ENCODE peak calls at places on chromosomes 7 and 10, in four cellular contexts. G is upper lobe of right lung, T is cardiac fibroblast, C is glutamatergic neuron. O is an unnamed sample.

GRCh38 chr7:84548366-84549085 is 353.9 kb upstream of the SEMA3A start:
- DNase-seq in C (no peak), G (no peak), T (no peak), O (no peak)

GRCh38 chr10:109591631-109592030 is 331.7 kb downstream of the XPNPEP1 start:
- DNase-seq in C (no peak), G (no peak), T (no peak), O (no peak)

GRCh38 chr7:91496251-91496820 is 232.1 kb downstream of the FZD1 start:
- DNase-seq in T (no peak), G (no peak), C (no peak), O (no peak)

GRCh38 chr10:2895616-2896196 is 171.6 kb upstream of the PFKP start:
- DNase-seq in G (no peak), T (no peak), C (no peak), O (no peak)

GRCh38 chr7:150820148-150820547 is 19.6 kb downstream of the TMEM176A start:
- DNase-seq in G (no peak), T (no peak), C (no peak), O (no peak)

GRCh38 chr10:89981891-89982290 is 280.5 kb downstream of the KIF20B start:
- DNase-seq in C (no peak), G (no peak), T (peak), O (no peak)

GRCh38 chr7:3950249-3950648 is 649.2 kb downstream of the SDK1 start:
- DNase-seq in C (no peak), G (no peak), T (no peak), O (no peak)

GRCh38 chr7:151046603-151047573 is 1.4 kb upstream of the ASIC3 start:
- DNase-seq in G (no peak), T (no peak), C (no peak), O (no peak)

GRCh38 chr7:94557211-94557610 is 47.6 kb downstream of the CASD1 start:
- DNase-seq in C (no peak), T (no peak), G (no peak), O (no peak)

GRCh38 chr7:43234968-43235367 is 122.5 kb downstream of the HECW1 start:
- DNase-seq in T (no peak), C (no peak), G (no peak), O (no peak)
- TF ChIP-seq CTCF in T (no peak), C (no peak), G (no peak), O (no peak)

DNA sequence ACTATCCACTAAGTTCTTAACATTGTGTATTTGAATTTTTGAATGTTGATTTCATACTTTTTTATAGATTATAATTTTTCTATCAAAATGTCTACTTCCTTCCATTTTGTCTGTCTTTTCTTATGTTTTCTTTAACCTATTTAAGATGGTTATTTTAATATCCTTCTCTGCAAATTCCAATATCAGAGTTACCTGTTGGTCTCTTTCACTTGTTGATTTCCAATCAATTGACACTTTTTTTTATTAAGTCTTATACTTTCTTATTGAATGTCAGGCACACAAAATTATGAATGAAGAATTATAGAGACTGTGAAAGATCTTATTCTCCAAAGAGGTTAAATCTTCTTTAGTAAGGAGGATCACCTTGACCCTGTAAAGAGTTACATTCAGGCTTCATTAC is 448.3 kb upstream of the NRG3 start:
- DNase-seq in G (no peak), C (no peak), T (no peak), O (no peak)
- TF ChIP-seq CTCF in G (no peak), C (no peak), T (no peak), O (no peak)

DNA sequence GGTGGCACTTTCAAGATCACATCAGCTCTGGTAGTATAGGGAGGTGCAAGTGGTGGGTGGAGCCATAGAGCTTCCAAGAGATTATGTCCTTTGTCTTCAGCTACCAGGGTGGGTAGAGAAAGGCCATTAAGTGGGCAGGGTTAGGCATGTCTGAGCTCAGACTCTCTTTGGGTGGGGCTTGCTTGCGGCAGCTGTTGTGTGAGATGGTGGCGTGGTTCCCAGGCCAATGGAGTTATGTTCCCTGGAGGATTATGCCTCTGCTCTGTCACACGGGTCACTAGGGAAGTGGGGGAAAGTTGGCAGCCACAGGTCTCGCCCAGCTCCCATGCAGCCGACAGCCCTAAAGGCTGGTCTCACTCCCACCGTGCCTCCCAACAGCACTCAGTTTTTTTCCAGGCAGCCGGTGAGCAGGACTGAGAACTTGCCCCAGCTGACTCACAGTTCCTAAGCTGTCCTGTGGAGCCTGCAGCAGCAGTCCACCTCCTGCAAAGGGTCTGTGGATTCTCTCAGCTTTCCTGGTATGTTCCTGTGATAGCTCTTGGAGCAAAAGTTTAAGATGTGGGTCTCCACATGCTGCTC is 459.0 kb downstream of the SH2D4B start:
- DNase-seq in T (no peak), C (no peak), G (no peak), O (no peak)
- TF ChIP-seq CTCF in T (no peak), C (no peak), G (no peak), O (no peak)

GRCh38 chr7:28369523-28369922 is 42.8 kb upstream of the CREB5 start:
- DNase-seq in T (no peak), C (no peak), G (no peak), O (no peak)

GRCh38 chr7:28358423-28358868 is 53.9 kb upstream of the CREB5 start:
- DNase-seq in G (no peak), T (peak), C (no peak), O (no peak)

GRCh38 chr7:28362812-28363211 is 49.5 kb upstream of the CREB5 start:
- DNase-seq in C (no peak), T (peak), G (no peak), O (no peak)

GRCh38 chr7:28360739-28361138 is 51.6 kb upstream of the CREB5 start:
- DNase-seq in T (no peak), C (no peak), G (no peak), O (no peak)

GRCh38 chr7:28364082-28364481 is 48.2 kb upstream of the CREB5 start:
- DNase-seq in C (no peak), T (peak), G (no peak), O (no peak)
- TF ChIP-seq CTCF in C (peak), T (peak), G (no peak), O (no peak)

DNA sequence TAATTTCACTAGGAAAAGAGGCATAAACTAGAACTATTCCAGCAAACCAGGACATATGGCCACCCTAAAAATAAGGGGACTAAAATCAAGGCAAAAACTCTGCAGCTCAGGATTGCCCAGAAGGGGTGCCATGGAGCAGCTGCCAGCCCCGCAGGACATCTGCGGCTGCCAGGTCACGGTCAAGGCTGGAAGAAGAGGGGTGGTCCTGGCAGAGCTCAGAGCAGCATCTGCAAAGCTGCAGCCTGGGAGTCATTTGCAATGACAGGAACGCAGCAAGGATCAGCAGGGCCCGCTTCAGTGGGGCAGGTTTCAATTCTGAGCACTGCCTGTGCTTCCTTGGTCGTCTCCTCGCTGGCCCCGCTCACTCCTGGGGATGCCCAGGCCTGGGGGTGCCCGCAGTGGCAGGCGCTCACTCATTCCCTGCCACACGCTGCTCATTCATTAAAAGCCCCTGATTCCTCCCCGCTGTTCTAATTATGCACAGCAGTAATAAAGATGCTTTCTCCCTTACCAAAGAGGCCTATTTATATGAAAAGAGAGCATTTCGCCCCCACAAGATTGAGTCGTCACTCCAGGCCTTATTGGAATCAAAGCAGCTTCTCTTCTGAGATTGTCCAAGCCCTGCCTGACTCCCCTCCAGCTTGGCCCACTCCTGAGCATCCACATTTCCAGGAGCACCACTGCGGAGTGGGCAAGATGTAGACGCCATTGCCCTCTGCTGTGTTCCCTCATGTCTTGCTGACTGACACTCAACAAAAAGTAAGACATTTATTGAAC is 4.6 kb downstream of the HSPA12A start:
- DNase-seq in T (no peak), C (peak), G (no peak), O (no peak)
- TF ChIP-seq CTCF in T (peak), C (no peak), G (peak), O (no peak)